ENCODE peak calls at places on chromosomes 12 and 14, in six cellular contexts. N, V, U, Z, I and E are unnamed samples.

GRCh38 chr12:119375619-119376018 is 41.1 kb downstream of the CCDC60 start:
- DNase-seq in I (no peak), U (no peak), Z (no peak), V (no peak), N (no peak), E (no peak)

GRCh38 chr12:19597304-19598066 is 158.2 kb downstream of the AEBP2 start:
- DNase-seq in Z (no peak), I (no peak), U (no peak), N (no peak), V (no peak), E (no peak)

GRCh38 chr12:81819991-81820633 is 61.0 kb upstream of the PPFIA2 start:
- DNase-seq in U (peak; percentile 51), N (no peak), V (no peak), I (no peak), Z (no peak), E (no peak)

GRCh38 chr14:72980863-72981262 is 46.0 kb downstream of the ZFYVE1 start:
- DNase-seq in U (no peak), V (no peak), I (no peak), Z (no peak), N (no peak), E (no peak)

GRCh38 chr14:80930095-80930494 is 11.4 kb downstream of the CEP128 start:
- DNase-seq in N (no peak), Z (no peak), I (no peak), U (no peak), V (no peak), E (no peak)

GRCh38 chr14:97692084-97692483 is 894.9 kb downstream of the VRK1 start:
- DNase-seq in N (no peak), V (no peak), I (no peak), Z (no peak), U (no peak), E (no peak)

GRCh38 chr14:93207468-93208308 is 632 bp downstream of the UBR7 start:
- DNase-seq in V (no peak), I (peak; percentile 49), U (peak; percentile 79), N (peak; percentile 64), Z (no peak), E (peak; percentile 35)

GRCh38 chr14:104596451-104596918 is 8.1 kb downstream of the TMEM179 start:
- DNase-seq in U (no peak), V (no peak), Z (no peak), N (no peak), I (no peak), E (no peak)

GRCh38 chr14:60775296-60775695 is 40.7 kb downstream of the MNAT1 start:
- DNase-seq in N (peak; percentile 84), V (no peak), U (no peak), Z (no peak), I (no peak), E (no peak)

GRCh38 chr12:63898764-63899337 is 54.4 kb downstream of the SRGAP1 start:
- DNase-seq in V (no peak), I (no peak), Z (no peak), U (no peak), N (no peak), E (no peak)

GRCh38 chr14:57897148-57897547 is 31.3 kb upstream of the SLC35F4 start:
- DNase-seq in I (no peak), N (no peak), V (no peak), U (no peak), Z (no peak), E (no peak)

GRCh38 chr14:97253756-97254155 is 456.6 kb downstream of the VRK1 start:
- DNase-seq in I (no peak), V (no peak), N (no peak), Z (no peak), U (no peak), E (no peak)

GRCh38 chr12:50928392-50928791 is 24.0 kb upstream of the HIGD1C start:
- DNase-seq in I (no peak), U (no peak), N (no peak), V (no peak), Z (no peak), E (no peak)

GRCh38 chr12:55703288-55703687 is 4.4 kb downstream of the ITGA7 start:
- DNase-seq in I (no peak), Z (no peak), U (no peak), N (no peak), V (no peak), E (no peak)

GRCh38 chr14:89521988-89522387 is 105.0 kb upstream of the FOXN3 start:
- DNase-seq in V (no peak), I (no peak), Z (no peak), N (no peak), U (no peak), E (no peak)

GRCh38 chr14:64620910-64621309 is 71.1 kb downstream of the PPP1R36 start:
- DNase-seq in V (no peak), U (no peak), I (no peak), N (no peak), Z (no peak), E (no peak)

GRCh38 chr12:1591029-1591428 is 3.4 kb downstream of the FBXL14 start:
- DNase-seq in N (no peak), Z (no peak), I (no peak), U (peak; percentile 56), V (no peak), E (no peak)

GRCh38 chr14:24806061-24806678 is 172.2 kb upstream of the GZMB start:
- DNase-seq in V (peak; percentile 57), U (peak; percentile 52), Z (peak; percentile 81), I (peak; percentile 66), N (peak; percentile 45), E (peak; percentile 58)

GRCh38 chr12:79891506-79892162 is 43.3 kb downstream of the PPP1R12A start:
- DNase-seq in I (no peak), N (no peak), U (no peak), Z (no peak), V (no peak), E (no peak)

GRCh38 chr14:39217214-39217879 is 16.4 kb upstream of the MIA2 start:
- DNase-seq in U (no peak), N (no peak), I (no peak), V (no peak), Z (no peak), E (no peak)

GRCh38 chr12:132395192-132395907 is 66.0 kb upstream of the GALNT9 start:
- DNase-seq in V (no peak), Z (no peak), I (no peak), U (no peak), N (no peak), E (no peak)

GRCh38 chr12:57617942-57618341 is 6.7 kb downstream of the ARHGEF25 start:
- DNase-seq in V (no peak), Z (no peak), I (no peak), N (no peak), U (no peak), E (no peak)

GRCh38 chr12:12922191-12922616 is 29.8 kb downstream of the GPRC5D start:
- DNase-seq in N (peak; percentile 76), I (no peak), Z (no peak), V (no peak), U (peak; percentile 60), E (no peak)

GRCh38 chr14:36988989-36989388 is 183.4 kb downstream of the SLC25A21 start:
- DNase-seq in V (no peak), I (no peak), U (no peak), N (no peak), Z (no peak), E (no peak)

GRCh38 chr14:101947577-101947903 is 16.8 kb upstream of the DYNC1H1 start:
- DNase-seq in N (no peak), U (no peak), Z (no peak), V (no peak), I (no peak), E (no peak)

GRCh38 chr12:75825686-75826085 is 205.9 kb downstream of the PHLDA1 start:
- DNase-seq in N (peak; percentile 86), U (peak; percentile 72), Z (no peak), I (no peak), V (no peak), E (peak; percentile 73)

GRCh38 chr12:62190921-62191746 is 69.1 kb upstream of the USP15 start:
- DNase-seq in I (peak; percentile 31), Z (peak; percentile 65), U (no peak), V (no peak), N (peak; percentile 23), E (peak; percentile 38)

GRCh38 chr14:93046696-93047050 is 69.1 kb downstream of the ITPK1 start:
- DNase-seq in I (no peak), Z (no peak), U (no peak), N (no peak), V (no peak), E (no peak)

GRCh38 chr14:99255621-99256482 is 16.1 kb downstream of the BCL11B start:
- DNase-seq in V (no peak), I (no peak), N (no peak), Z (no peak), U (no peak), E (no peak)
- H3K23ac ChIP-seq in V (no peak overlapping the region), I (no peak overlapping the region), N (no peak overlapping the region), Z (no peak overlapping the region), U (no peak overlapping the region), E (no peak overlapping the region)

GRCh38 chr12:124456133-124456651 is 111.2 kb downstream of the NCOR2 start:
- DNase-seq in N (no peak), Z (no peak), I (no peak), V (no peak), U (no peak), E (no peak)
- H3K23ac ChIP-seq in N (no peak overlapping the region), Z (no peak overlapping the region), I (peak overlapping the region; percentile 65), V (no peak overlapping the region), U (no peak overlapping the region), E (no peak overlapping the region)

DNA sequence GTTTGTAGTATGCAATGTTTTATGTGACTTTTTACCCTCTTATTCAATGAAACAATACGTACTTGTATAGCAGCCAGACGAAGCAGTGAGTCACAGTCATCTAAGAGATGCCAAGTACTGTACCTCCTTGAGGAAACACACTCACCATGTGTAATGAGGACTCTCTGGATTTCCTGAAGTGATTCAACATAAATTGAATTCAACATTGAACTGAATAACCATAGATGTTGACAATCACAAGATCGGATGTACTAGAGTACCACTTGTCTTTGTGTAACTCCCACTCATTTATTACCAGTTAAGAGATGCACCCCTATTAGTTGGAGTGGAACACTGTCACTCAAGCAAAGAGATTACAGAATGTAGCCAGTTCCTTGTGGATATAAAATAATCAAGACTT is 175.2 kb upstream of the HMGA2 start:
- DNase-seq in I (no peak), N (peak; percentile 100), U (peak; percentile 94), Z (no peak), V (no peak), E (peak; percentile 12)
- H3K23ac ChIP-seq in I (no peak overlapping the region), N (peak overlapping the region; percentile 78), U (no peak overlapping the region), Z (no peak overlapping the region), V (no peak overlapping the region), E (no peak overlapping the region)

DNA sequence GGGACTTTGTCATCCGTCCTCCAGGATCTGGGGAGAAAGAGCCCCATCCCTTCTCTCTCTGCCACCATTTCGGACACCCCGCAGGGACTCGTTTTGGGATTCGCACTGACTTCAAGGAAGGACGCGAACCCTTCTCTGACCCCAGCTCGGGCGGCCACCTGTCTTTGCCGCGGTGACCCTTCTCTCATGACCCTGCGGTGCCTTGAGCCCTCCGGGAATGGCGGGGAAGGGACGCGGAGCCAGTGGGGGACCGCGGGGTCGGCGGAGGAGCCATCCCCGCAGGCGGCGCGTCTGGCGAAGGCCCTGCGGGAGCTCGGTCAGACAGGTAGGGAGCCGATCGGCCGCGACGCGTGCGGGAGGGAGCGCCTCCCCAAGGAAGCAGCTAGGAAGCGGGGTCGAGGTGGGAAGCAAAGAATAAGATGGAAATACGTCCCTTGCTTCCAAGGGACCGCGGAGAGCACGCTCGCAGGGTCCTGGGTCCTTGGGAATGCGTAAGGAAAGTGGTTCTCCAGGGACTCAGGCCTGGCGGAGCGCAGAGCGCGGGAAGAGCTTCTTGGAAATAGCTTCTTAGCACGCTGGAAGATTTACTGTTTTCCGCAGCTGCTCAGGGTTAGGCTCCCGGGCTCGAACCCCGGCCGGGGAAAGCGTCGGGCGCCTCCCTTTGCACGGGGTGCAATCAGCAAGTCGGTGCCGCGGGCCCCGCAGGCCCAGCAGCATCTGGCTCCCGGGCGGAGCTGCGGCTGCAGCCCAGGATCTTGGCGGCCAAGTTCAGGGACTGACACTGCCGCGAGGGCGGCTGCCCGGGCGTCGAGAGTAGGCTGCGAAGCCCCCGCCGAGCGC is 457 bp downstream of the SOCS2 start:
- DNase-seq in Z (peak; percentile 64), I (peak; percentile 9), U (peak; percentile 51), N (peak; percentile 23), V (no peak), E (peak; percentile 27)
- H3K23ac ChIP-seq in Z (no peak overlapping the region), I (peak overlapping the region; percentile 86), U (peak overlapping the region; percentile 85), N (peak overlapping the region; percentile 96), V (no peak overlapping the region), E (no peak overlapping the region)